ENCODE peak calls at places on chromosomes 12 and 14, in seven cellular contexts. D is foreskin fibroblast, Y is cardiac fibroblast, S is type B pancreatic cell, B is GM10248, Q is H9, U is RWPE2. C is an unnamed sample.

GRCh38 chr14:70027785-70028428 is 148.7 kb downstream of the SMOC1 start:
- DNase-seq in U (no peak), D (peak), B (peak), S (peak), Q (peak), Y (peak), C (peak)

GRCh38 chr12:39287817-39288216 is 155.1 kb downstream of the KIF21A start:
- DNase-seq in S (no peak), Y (no peak), B (no peak), D (no peak), Q (no peak), U (no peak), C (no peak)

GRCh38 chr14:103372552-103373304 is 12.5 kb upstream of the MARK3 start:
- DNase-seq in Q (no peak), Y (peak), S (no peak), D (peak), U (peak), B (no peak), C (peak)

GRCh38 chr12:59403259-59403932 is 192.4 kb upstream of the SLC16A7 start:
- DNase-seq in D (peak), Q (peak), S (no peak), B (peak), Y (peak), U (no peak), C (peak)

GRCh38 chr14:24398943-24399801 is at the start of gene NYNRIN:
- DNase-seq in D (peak), B (no peak), Q (peak), S (no peak), U (no peak), Y (no peak), C (peak)

GRCh38 chr12:93006655-93007208 is 77.6 kb upstream of the EEA1 start:
- DNase-seq in B (no peak), Q (no peak), D (no peak), U (no peak), Y (no peak), S (no peak), C (no peak)

GRCh38 chr12:21526721-21527345 is 737 bp downstream of the SPX start:
- DNase-seq in Q (no peak), S (no peak), Y (no peak), D (peak), U (no peak), B (peak), C (no peak)

GRCh38 chr14:99260652-99261551 is 11.1 kb downstream of the BCL11B start:
- DNase-seq in B (no peak), U (no peak), Y (no peak), S (no peak), Q (no peak), D (no peak), C (peak)

GRCh38 chr12:12562016-12562483 is 613 bp downstream of the DUSP16 start:
- DNase-seq in Q (peak), D (peak), B (peak), Y (peak), U (no peak), S (no peak), C (peak)

GRCh38 chr14:42057176-42057575 is 450.5 kb downstream of the LRFN5 start:
- DNase-seq in Q (no peak), Y (no peak), B (no peak), U (no peak), S (no peak), D (peak), C (no peak)

GRCh38 chr12:122078141-122079037 is at the start of gene MLXIP:
- DNase-seq in B (peak), D (peak), S (peak), Y (peak), U (peak), Q (peak), C (peak)

GRCh38 chr12:123070267-123071081 is 80.4 kb downstream of the PITPNM2 start:
- DNase-seq in D (peak), Q (no peak), Y (no peak), U (no peak), S (no peak), B (no peak), C (peak)

GRCh38 chr12:124525455-124525854 is 42.0 kb downstream of the NCOR2 start:
- DNase-seq in Q (no peak), S (no peak), B (no peak), D (peak), Y (no peak), U (no peak), C (no peak)

GRCh38 chr14:103137721-103138482 is 14.6 kb downstream of the TNFAIP2 start:
- DNase-seq in Y (no peak), S (no peak), B (no peak), D (no peak), U (no peak), Q (no peak), C (no peak)

GRCh38 chr14:77204457-77204796 is 22.8 kb downstream of the TMEM63C start:
- DNase-seq in Y (no peak), B (no peak), D (no peak), U (no peak), Q (no peak), S (no peak), C (no peak)

GRCh38 chr14:25178255-25178654 is 128.3 kb upstream of the STXBP6 start:
- DNase-seq in Q (no peak), Y (no peak), U (no peak), S (no peak), D (peak), B (no peak), C (no peak)

GRCh38 chr14:81565441-81566290 is 32.0 kb upstream of the SEL1L start:
- DNase-seq in Y (peak), D (peak), B (peak), U (no peak), Q (no peak), S (no peak), C (peak)

GRCh38 chr12:62631531-62632520 is 165.2 kb downstream of the MON2 start:
- DNase-seq in U (no peak), D (peak), S (no peak), Q (peak), Y (peak), B (peak), C (peak)

GRCh38 chr12:50620050-50620974 is 115.5 kb downstream of the DIP2B start:
- DNase-seq in S (no peak), Q (no peak), Y (peak), D (peak), B (no peak), U (peak), C (peak)

GRCh38 chr14:91252901-91253794 is 8.6 kb upstream of the GPR68 start:
- DNase-seq in U (no peak), Q (peak), B (peak), D (peak), S (no peak), Y (no peak), C (peak)

GRCh38 chr12:46825526-46826414 is at the start of gene SLC38A4:
- DNase-seq in U (no peak), S (no peak), D (peak), B (no peak), Q (peak), Y (peak), C (no peak)

GRCh38 chr12:21615441-21615840 is 10.8 kb upstream of the GYS2 start:
- DNase-seq in S (no peak), U (no peak), D (no peak), B (no peak), Y (peak), Q (no peak), C (peak)

GRCh38 chr14:67964391-67964812 is 144.8 kb downstream of the RAD51B start:
- DNase-seq in S (no peak), Y (peak), Q (no peak), B (no peak), U (no peak), D (peak), C (no peak)

GRCh38 chr14:105876158-105876557 is 349.8 kb downstream of the TMEM121 start:
- DNase-seq in U (no peak), B (no peak), Q (no peak), Y (no peak), D (no peak), S (no peak), C (no peak)

GRCh38 chr12:109741970-109742372 is 28.3 kb downstream of the FAM222A start:
- DNase-seq in B (no peak), S (no peak), U (peak), D (no peak), Y (no peak), Q (peak), C (no peak)

GRCh38 chr12:102634216-102634615 is 153.9 kb upstream of the IGF1 start:
- DNase-seq in Q (no peak), U (no peak), D (peak), S (no peak), B (no peak), Y (peak), C (no peak)

GRCh38 chr14:101755591-101756324 is 5.8 kb upstream of the PPP2R5C start:
- DNase-seq in B (no peak), Q (no peak), U (no peak), S (no peak), Y (no peak), D (no peak), C (no peak)

GRCh38 chr12:13941258-13942249 is 39.8 kb downstream of the GRIN2B start:
- DNase-seq in S (no peak), Q (peak), Y (peak), D (no peak), U (no peak), B (peak), C (peak)

GRCh38 chr12:119312904-119313303 is 21.6 kb upstream of the CCDC60 start:
- DNase-seq in S (no peak), Q (no peak), Y (no peak), D (no peak), U (no peak), B (no peak), C (no peak)

GRCh38 chr12:104138747-104139186 is 757 bp upstream of the NFYB start:
- DNase-seq in S (no peak), U (no peak), Q (peak), B (no peak), Y (no peak), D (peak), C (no peak)

GRCh38 chr12:124687695-124688301 is 120.4 kb upstream of the NCOR2 start:
- DNase-seq in Q (no peak), U (no peak), Y (peak), S (no peak), B (no peak), D (peak), C (peak)

GRCh38 chr12:11814362-11814761 is 164.9 kb downstream of the ETV6 start:
- DNase-seq in Q (no peak), D (peak), Y (peak), B (no peak), S (no peak), U (no peak), C (peak)

GRCh38 chr14:30620178-30620577 is 1.9 kb upstream of the SCFD1 start:
- DNase-seq in B (peak), U (no peak), Q (no peak), Y (peak), D (peak), S (no peak), C (no peak)

GRCh38 chr14:91545204-91545603 is 35.1 kb upstream of the PPP4R3A start:
- DNase-seq in Q (no peak), D (no peak), Y (no peak), S (no peak), B (no peak), U (no peak), C (no peak)

GRCh38 chr14:38291681-38292459 is 36.0 kb upstream of the CLEC14A start:
- DNase-seq in U (no peak), D (peak), S (no peak), Q (no peak), Y (peak), B (no peak), C (no peak)

GRCh38 chr12:122880668-122881067 is 15.3 kb downstream of the VPS37B start:
- DNase-seq in B (no peak), D (peak), Y (peak), S (no peak), U (no peak), Q (no peak), C (peak)

GRCh38 chr12:74985986-74986319 is 223.7 kb downstream of the KCNC2 start:
- DNase-seq in S (no peak), Q (no peak), U (peak), D (no peak), B (no peak), Y (no peak), C (no peak)

GRCh38 chr12:124927325-124928094 is 13.1 kb upstream of the UBC start:
- DNase-seq in D (peak), B (peak), S (peak), Q (peak), Y (peak), U (peak), C (peak)

GRCh38 chr12:68078737-68079136 is 80.8 kb downstream of the IFNG start:
- DNase-seq in Y (no peak), D (no peak), B (no peak), S (no peak), U (no peak), Q (no peak), C (no peak)
- TF ChIP-seq CTCF in Y (no peak), D (no peak), B (no peak), S (no peak), U (no peak), Q (no peak), C (no peak)

GRCh38 chr14:66624319-66624937 is 116.5 kb downstream of the GPHN start:
- DNase-seq in Y (peak), S (no peak), U (no peak), Q (peak), D (peak), B (peak), C (peak)

GRCh38 chr14:66623838-66624237 is 115.9 kb downstream of the GPHN start:
- DNase-seq in U (no peak), S (no peak), Q (no peak), B (no peak), D (no peak), Y (no peak), C (no peak)

DNA sequence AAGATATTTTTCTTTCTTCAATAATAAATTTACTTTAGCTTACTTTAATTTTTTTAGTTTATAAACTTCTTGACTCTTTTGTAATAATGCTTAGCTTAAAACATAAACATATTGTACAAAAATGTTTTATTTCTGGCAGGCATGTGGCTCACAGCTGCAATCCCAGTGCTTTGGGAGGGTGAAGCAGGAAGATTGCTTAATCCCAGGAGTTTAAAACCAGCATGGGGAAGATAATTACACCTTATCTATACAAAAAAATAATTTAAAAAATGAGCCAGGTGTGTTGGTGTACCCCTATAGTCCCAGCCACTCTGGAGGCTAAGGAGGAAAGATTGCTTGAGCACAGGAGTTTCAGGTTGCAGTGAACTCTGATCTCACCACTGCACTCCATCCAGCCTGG is 120.7 kb downstream of the GPHN start:
- DNase-seq in B (no peak), Y (no peak), U (no peak), Q (no peak), S (no peak), D (peak), C (no peak)
- TF ChIP-seq CTCF in B (no peak), Y (no peak), U (no peak), Q (no peak), S (no peak), D (no peak), C (no peak)

GRCh38 chr14:93619176-93619793 is 169.0 kb downstream of the PRIMA1 start:
- DNase-seq in Y (peak), Q (no peak), U (no peak), B (peak), D (peak), S (no peak), C (peak)
- TF ChIP-seq CTCF in Y (peak), Q (peak), U (peak), B (peak), D (peak), S (peak), C (peak)

DNA sequence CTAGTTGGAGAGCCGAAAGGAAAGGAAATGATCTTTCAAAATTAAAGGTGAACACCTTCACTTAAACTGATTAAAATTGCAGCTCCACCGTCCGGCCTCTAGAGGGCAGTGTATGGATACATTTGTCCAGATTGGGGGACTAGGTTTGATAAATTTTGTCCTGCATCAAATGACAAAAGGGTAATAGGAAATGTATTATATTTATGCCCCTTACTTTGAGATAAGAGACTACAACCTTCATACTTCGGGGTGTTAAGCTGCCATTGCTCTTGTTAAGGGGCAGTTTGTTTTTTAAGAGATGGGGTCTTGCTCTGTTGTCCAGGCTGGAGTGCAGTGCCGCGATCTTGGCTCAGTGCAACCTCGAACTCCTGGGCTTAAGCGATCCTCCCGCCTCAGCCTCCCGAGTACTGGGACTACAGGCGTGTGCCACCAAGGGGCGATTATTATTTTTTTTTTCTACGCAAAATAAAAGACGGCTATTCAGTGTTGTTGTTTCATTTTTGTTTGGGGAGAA is 818 bp upstream of the SUOX start:
- DNase-seq in S (no peak), U (no peak), Q (peak), B (peak), Y (peak), D (peak), C (peak)
- TF ChIP-seq CTCF in S (peak), U (peak), Q (peak), B (peak), Y (peak), D (peak), C (peak)

C was measured in activated CD8-positive, alpha-beta T cell treated with anti-CD3 and anti-CD28 coated beads for 36 hours.